ENCODE peak calls at places on chromosomes 6 and 20, in eight cellular contexts. One of them, this sample, is unnamed.

GRCh38 chr6:8064638-8065518 is 689 bp upstream of the BLOC1S5 start:
- DNase-seq in islet precursor cell: no peak
- DNase-seq in NCI-H82: peak; percentile 33
- DNase-seq in midbrain: no peak
- DNase-seq in activated T-helper 1 cell treated with anti-CD3 and anti-CD28 coated beads, Interleukin-2, amount 50 U/mL, for 16 hours: no peak
- DNase-seq in HL-60: no peak
- DNase-seq in ascending aorta: no peak
- DNase-seq in SW 1271: no peak
- DNase-seq in this sample: no peak

GRCh38 chr20:19121463-19121862 is 91.0 kb upstream of the SLC24A3 start:
- DNase-seq in islet precursor cell: peak; percentile 40
- DNase-seq in NCI-H82: no peak
- DNase-seq in midbrain: no peak
- DNase-seq in activated T-helper 1 cell treated with anti-CD3 and anti-CD28 coated beads, Interleukin-2, amount 50 U/mL, for 16 hours: no peak
- DNase-seq in HL-60: no peak
- DNase-seq in ascending aorta: no peak
- DNase-seq in SW 1271: no peak
- DNase-seq in this sample: no peak

GRCh38 chr6:165819394-165819793 is 156.4 kb upstream of the PDE10A start:
- DNase-seq in islet precursor cell: peak; percentile 41
- DNase-seq in NCI-H82: no peak
- DNase-seq in midbrain: no peak
- DNase-seq in activated T-helper 1 cell treated with anti-CD3 and anti-CD28 coated beads, Interleukin-2, amount 50 U/mL, for 16 hours: no peak
- DNase-seq in HL-60: no peak
- DNase-seq in ascending aorta: no peak
- DNase-seq in SW 1271: no peak
- DNase-seq in this sample: no peak

GRCh38 chr20:34995696-34996095 is 40.0 kb downstream of the MYH7B start:
- DNase-seq in islet precursor cell: no peak
- DNase-seq in NCI-H82: no peak
- DNase-seq in midbrain: no peak
- DNase-seq in activated T-helper 1 cell treated with anti-CD3 and anti-CD28 coated beads, Interleukin-2, amount 50 U/mL, for 16 hours: no peak
- DNase-seq in HL-60: no peak
- DNase-seq in ascending aorta: no peak
- DNase-seq in SW 1271: no peak
- DNase-seq in this sample: no peak

GRCh38 chr20:20492521-20493334 is 124.8 kb downstream of the INSM1 start:
- DNase-seq in islet precursor cell: peak; percentile 75
- DNase-seq in NCI-H82: peak; percentile 41
- DNase-seq in midbrain: peak; percentile 84
- DNase-seq in activated T-helper 1 cell treated with anti-CD3 and anti-CD28 coated beads, Interleukin-2, amount 50 U/mL, for 16 hours: no peak
- DNase-seq in HL-60: no peak
- DNase-seq in ascending aorta: no peak
- DNase-seq in SW 1271: no peak
- DNase-seq in this sample: no peak

GRCh38 chr20:5877128-5877527 is 73.2 kb downstream of the TRMT6 start:
- DNase-seq in islet precursor cell: no peak
- DNase-seq in NCI-H82: no peak
- DNase-seq in midbrain: no peak
- DNase-seq in activated T-helper 1 cell treated with anti-CD3 and anti-CD28 coated beads, Interleukin-2, amount 50 U/mL, for 16 hours: no peak
- DNase-seq in HL-60: no peak
- DNase-seq in ascending aorta: no peak
- DNase-seq in SW 1271: no peak
- DNase-seq in this sample: no peak

GRCh38 chr6:1726341-1726763 is 116.6 kb downstream of the FOXC1 start:
- DNase-seq in islet precursor cell: no peak
- DNase-seq in NCI-H82: peak; percentile 90
- DNase-seq in midbrain: no peak
- DNase-seq in activated T-helper 1 cell treated with anti-CD3 and anti-CD28 coated beads, Interleukin-2, amount 50 U/mL, for 16 hours: no peak
- DNase-seq in HL-60: no peak
- DNase-seq in ascending aorta: no peak
- DNase-seq in SW 1271: no peak
- DNase-seq in this sample: no peak

GRCh38 chr6:133707456-133707855 is 181.5 kb upstream of the TCF21 start:
- DNase-seq in islet precursor cell: peak; percentile 61
- DNase-seq in NCI-H82: peak; percentile 72
- DNase-seq in midbrain: no peak
- DNase-seq in activated T-helper 1 cell treated with anti-CD3 and anti-CD28 coated beads, Interleukin-2, amount 50 U/mL, for 16 hours: no peak
- DNase-seq in HL-60: no peak
- DNase-seq in ascending aorta: no peak
- DNase-seq in SW 1271: no peak
- DNase-seq in this sample: peak; percentile 86

GRCh38 chr6:2102316-2102883 is 143.0 kb downstream of the GMDS start:
- DNase-seq in islet precursor cell: no peak
- DNase-seq in NCI-H82: no peak
- DNase-seq in midbrain: no peak
- DNase-seq in activated T-helper 1 cell treated with anti-CD3 and anti-CD28 coated beads, Interleukin-2, amount 50 U/mL, for 16 hours: no peak
- DNase-seq in HL-60: peak; percentile 10
- DNase-seq in ascending aorta: no peak
- DNase-seq in SW 1271: no peak
- DNase-seq in this sample: peak; percentile 50

GRCh38 chr6:52410979-52411378 is 9.2 kb upstream of the EFHC1 start:
- DNase-seq in islet precursor cell: no peak
- DNase-seq in NCI-H82: no peak
- DNase-seq in midbrain: no peak
- DNase-seq in activated T-helper 1 cell treated with anti-CD3 and anti-CD28 coated beads, Interleukin-2, amount 50 U/mL, for 16 hours: no peak
- DNase-seq in HL-60: no peak
- DNase-seq in ascending aorta: no peak
- DNase-seq in SW 1271: no peak
- DNase-seq in this sample: no peak

This sample was measured in fibroblast of the aortic adventitia.